ENCODE peak calls at places on chromosomes 5 and 9, in five cellular contexts. One of them, this sample, is unnamed.

GRCh38 chr5:61274561-61274960 is 57.5 kb upstream of the ZSWIM6 start:
- DNase-seq in nephron progenitor cell: no peak
- DNase-seq in tibial artery: no peak
- DNase-seq in fibroblast of mammary gland: peak; percentile 34
- DNase-seq in body of pancreas: no peak
- DNase-seq in this sample: no peak

GRCh38 chr9:8734760-8735159 is 935.2 kb upstream of the DMAC1 start:
- DNase-seq in nephron progenitor cell: no peak
- DNase-seq in tibial artery: no peak
- DNase-seq in fibroblast of mammary gland: no peak
- DNase-seq in body of pancreas: no peak
- DNase-seq in this sample: no peak

GRCh38 chr9:126652140-126652558 is 38.4 kb downstream of the LMX1B start:
- DNase-seq in nephron progenitor cell: peak; percentile 70
- DNase-seq in tibial artery: no peak
- DNase-seq in fibroblast of mammary gland: no peak
- DNase-seq in body of pancreas: peak; percentile 44
- DNase-seq in this sample: no peak

GRCh38 chr9:114518599-114519022 is 13.3 kb upstream of the WHRN start:
- DNase-seq in nephron progenitor cell: no peak
- DNase-seq in tibial artery: no peak
- DNase-seq in fibroblast of mammary gland: no peak
- DNase-seq in body of pancreas: no peak
- DNase-seq in this sample: no peak

GRCh38 chr9:121772600-121773285 is 121.3 kb downstream of the DAB2IP start:
- DNase-seq in nephron progenitor cell: no peak
- DNase-seq in tibial artery: peak; percentile 92
- DNase-seq in fibroblast of mammary gland: no peak
- DNase-seq in body of pancreas: peak; percentile 74
- DNase-seq in this sample: no peak

GRCh38 chr9:99259231-99259918 is 37.3 kb downstream of the SEC61B start:
- DNase-seq in nephron progenitor cell: peak; percentile 34
- DNase-seq in tibial artery: peak; percentile 91
- DNase-seq in fibroblast of mammary gland: peak; percentile 35
- DNase-seq in body of pancreas: peak; percentile 93
- DNase-seq in this sample: peak; percentile 17

GRCh38 chr5:176565760-176566288 is 16.7 kb downstream of the CDHR2 start:
- DNase-seq in nephron progenitor cell: no peak
- DNase-seq in tibial artery: no peak
- DNase-seq in fibroblast of mammary gland: no peak
- DNase-seq in body of pancreas: no peak
- DNase-seq in this sample: no peak

GRCh38 chr5:3594514-3595101 is 1.0 kb upstream of the IRX1 start:
- DNase-seq in nephron progenitor cell: peak; percentile 59
- DNase-seq in tibial artery: no peak
- DNase-seq in fibroblast of mammary gland: peak; percentile 14
- DNase-seq in body of pancreas: no peak
- DNase-seq in this sample: peak; percentile 55

GRCh38 chr9:119375892-119376291 is 6.7 kb upstream of the BRINP1 start:
- DNase-seq in nephron progenitor cell: peak; percentile 51
- DNase-seq in tibial artery: no peak
- DNase-seq in fibroblast of mammary gland: peak; percentile 43
- DNase-seq in body of pancreas: no peak
- DNase-seq in this sample: peak; percentile 33

GRCh38 chr9:37999501-38000189 is 69.4 kb downstream of the SHB start:
- DNase-seq in nephron progenitor cell: no peak
- DNase-seq in tibial artery: no peak
- DNase-seq in fibroblast of mammary gland: peak; percentile 49
- DNase-seq in body of pancreas: no peak
- DNase-seq in this sample: peak; percentile 80

GRCh38 chr5:366541-367357 is 45.2 kb downstream of the AHRR start:
- DNase-seq in nephron progenitor cell: no peak
- DNase-seq in tibial artery: peak; percentile 17
- DNase-seq in fibroblast of mammary gland: no peak
- DNase-seq in body of pancreas: no peak
- DNase-seq in this sample: no peak

GRCh38 chr5:171521219-171521633 is 101.8 kb downstream of the FGF18 start:
- DNase-seq in nephron progenitor cell: no peak
- DNase-seq in tibial artery: peak; percentile 81
- DNase-seq in fibroblast of mammary gland: peak; percentile 94
- DNase-seq in body of pancreas: no peak
- DNase-seq in this sample: peak; percentile 89

GRCh38 chr9:87193925-87194380 is 246.6 kb upstream of the GAS1 start:
- DNase-seq in nephron progenitor cell: no peak
- DNase-seq in tibial artery: no peak
- DNase-seq in fibroblast of mammary gland: peak; percentile 95
- DNase-seq in body of pancreas: no peak
- DNase-seq in this sample: peak; percentile 40

GRCh38 chr5:65121880-65122436 is 353.2 kb downstream of the CWC27 start:
- DNase-seq in nephron progenitor cell: no peak
- DNase-seq in tibial artery: no peak
- DNase-seq in fibroblast of mammary gland: peak; percentile 100
- DNase-seq in body of pancreas: no peak
- DNase-seq in this sample: peak; percentile 65

GRCh38 chr5:1543398-1544293 is 19.9 kb upstream of the LPCAT1 start:
- DNase-seq in nephron progenitor cell: no peak
- DNase-seq in tibial artery: peak; percentile 47
- DNase-seq in fibroblast of mammary gland: peak; percentile 19
- DNase-seq in body of pancreas: no peak
- DNase-seq in this sample: no peak

GRCh38 chr9:89885156-89885555 is 280.3 kb downstream of the GADD45G start:
- DNase-seq in nephron progenitor cell: no peak
- DNase-seq in tibial artery: no peak
- DNase-seq in fibroblast of mammary gland: no peak
- DNase-seq in body of pancreas: no peak
- DNase-seq in this sample: no peak

GRCh38 chr5:98763001-98763630 is 10.3 kb upstream of the RGMB start:
- DNase-seq in nephron progenitor cell: no peak
- DNase-seq in tibial artery: no peak
- DNase-seq in fibroblast of mammary gland: peak; percentile 72
- DNase-seq in body of pancreas: no peak
- DNase-seq in this sample: no peak

GRCh38 chr5:2686725-2687124 is 64.8 kb downstream of the IRX2 start:
- DNase-seq in nephron progenitor cell: no peak
- DNase-seq in tibial artery: no peak
- DNase-seq in fibroblast of mammary gland: no peak
- DNase-seq in body of pancreas: no peak
- DNase-seq in this sample: peak; percentile 27

GRCh38 chr5:171893290-171893890 is 107.8 kb downstream of the SMIM23 start:
- DNase-seq in nephron progenitor cell: no peak
- DNase-seq in tibial artery: no peak
- DNase-seq in fibroblast of mammary gland: peak; percentile 77
- DNase-seq in body of pancreas: no peak
- DNase-seq in this sample: peak; percentile 9

GRCh38 chr9:136107155-136107952 is 11.3 kb downstream of the TMEM250 start:
- DNase-seq in nephron progenitor cell: no peak
- DNase-seq in tibial artery: no peak
- DNase-seq in fibroblast of mammary gland: no peak
- DNase-seq in body of pancreas: peak; percentile 56
- DNase-seq in this sample: no peak

GRCh38 chr9:134367796-134368490 is 41.7 kb downstream of the RXRA start:
- DNase-seq in nephron progenitor cell: no peak
- DNase-seq in tibial artery: no peak
- DNase-seq in fibroblast of mammary gland: no peak
- DNase-seq in body of pancreas: peak; percentile 53
- DNase-seq in this sample: no peak

GRCh38 chr9:114383866-114384231 is 3.9 kb downstream of the AKNA start:
- DNase-seq in nephron progenitor cell: no peak
- DNase-seq in tibial artery: no peak
- DNase-seq in fibroblast of mammary gland: no peak
- DNase-seq in body of pancreas: no peak
- DNase-seq in this sample: no peak

GRCh38 chr9:104831681-104832080 is 67.8 kb downstream of the NIPSNAP3B start:
- DNase-seq in nephron progenitor cell: no peak
- DNase-seq in tibial artery: no peak
- DNase-seq in fibroblast of mammary gland: peak; percentile 69
- DNase-seq in body of pancreas: no peak
- DNase-seq in this sample: peak; percentile 92

GRCh38 chr9:110048976-110049698 is 158.8 kb downstream of the C9orf152 start:
- DNase-seq in nephron progenitor cell: peak; percentile 38
- DNase-seq in tibial artery: peak; percentile 73
- DNase-seq in fibroblast of mammary gland: no peak
- DNase-seq in body of pancreas: peak; percentile 12
- DNase-seq in this sample: peak; percentile 43

GRCh38 chr9:32136700-32137339 is 247.6 kb upstream of the ACO1 start:
- DNase-seq in nephron progenitor cell: no peak
- DNase-seq in tibial artery: no peak
- DNase-seq in fibroblast of mammary gland: no peak
- DNase-seq in body of pancreas: no peak
- DNase-seq in this sample: peak; percentile 59
- TF ChIP-seq CTCF in nephron progenitor cell: no peak
- TF ChIP-seq CTCF in tibial artery: no peak
- TF ChIP-seq CTCF in fibroblast of mammary gland: no peak
- TF ChIP-seq CTCF in body of pancreas: no peak
- TF ChIP-seq CTCF in this sample: peak; percentile 9

GRCh38 chr5:142009886-142010285 is 2.9 kb downstream of the GNPDA1 start:
- DNase-seq in nephron progenitor cell: no peak
- DNase-seq in tibial artery: no peak
- DNase-seq in fibroblast of mammary gland: no peak
- DNase-seq in body of pancreas: no peak
- DNase-seq in this sample: no peak

GRCh38 chr5:142013734-142014495 is 1.1 kb upstream of the GNPDA1 start:
- DNase-seq in nephron progenitor cell: no peak
- DNase-seq in tibial artery: peak; percentile 73
- DNase-seq in fibroblast of mammary gland: peak; percentile 93
- DNase-seq in body of pancreas: peak; percentile 45
- DNase-seq in this sample: peak; percentile 41

GRCh38 chr5:142011572-142012185 is 1.1 kb downstream of the GNPDA1 start:
- DNase-seq in nephron progenitor cell: no peak
- DNase-seq in tibial artery: no peak
- DNase-seq in fibroblast of mammary gland: no peak
- DNase-seq in body of pancreas: no peak
- DNase-seq in this sample: no peak

GRCh38 chr5:142012792-142013388 is at the start of gene GNPDA1:
- DNase-seq in nephron progenitor cell: peak; percentile 76
- DNase-seq in tibial artery: peak; percentile 92
- DNase-seq in fibroblast of mammary gland: peak; percentile 77
- DNase-seq in body of pancreas: peak; percentile 89
- DNase-seq in this sample: peak; percentile 78

DNA sequence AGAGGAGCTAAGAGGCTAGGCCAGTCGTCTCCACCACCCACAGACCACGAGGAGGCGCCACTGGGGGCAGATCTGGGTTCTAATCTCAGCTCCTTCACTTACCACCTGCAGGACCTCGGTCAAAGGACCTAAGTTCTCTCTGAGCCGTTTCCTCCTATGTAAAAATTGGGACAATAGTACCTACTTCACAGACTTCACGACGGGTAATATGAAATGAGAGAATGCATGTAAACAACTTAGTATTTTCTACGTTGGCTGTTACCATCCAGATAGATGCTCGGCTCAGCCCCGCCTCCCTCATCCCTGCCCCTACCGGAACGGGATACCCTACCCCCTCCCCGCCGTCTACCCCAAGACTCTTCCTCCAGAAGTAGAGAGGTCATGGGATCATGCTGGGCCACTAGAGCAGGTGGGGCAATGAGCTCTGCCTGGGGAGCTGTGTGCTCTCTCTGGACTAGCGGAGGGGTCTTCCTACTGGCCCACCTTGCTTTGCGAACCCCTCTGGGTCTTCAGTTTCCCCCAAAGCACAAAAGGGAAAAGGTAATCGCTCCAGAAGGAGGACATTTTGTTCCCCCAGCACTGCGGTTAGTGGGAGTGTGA is 541 bp downstream of the GNPDA1 start:
- DNase-seq in nephron progenitor cell: peak; percentile 26
- DNase-seq in tibial artery: peak; percentile 85
- DNase-seq in fibroblast of mammary gland: peak; percentile 65
- DNase-seq in body of pancreas: peak; percentile 27
- DNase-seq in this sample: peak; percentile 30
- TF ChIP-seq CTCF in nephron progenitor cell: peak; percentile 23
- TF ChIP-seq CTCF in tibial artery: peak; percentile 29
- TF ChIP-seq CTCF in fibroblast of mammary gland: peak; percentile 61
- TF ChIP-seq CTCF in body of pancreas: peak; percentile 5
- TF ChIP-seq CTCF in this sample: peak; percentile 43

DNA sequence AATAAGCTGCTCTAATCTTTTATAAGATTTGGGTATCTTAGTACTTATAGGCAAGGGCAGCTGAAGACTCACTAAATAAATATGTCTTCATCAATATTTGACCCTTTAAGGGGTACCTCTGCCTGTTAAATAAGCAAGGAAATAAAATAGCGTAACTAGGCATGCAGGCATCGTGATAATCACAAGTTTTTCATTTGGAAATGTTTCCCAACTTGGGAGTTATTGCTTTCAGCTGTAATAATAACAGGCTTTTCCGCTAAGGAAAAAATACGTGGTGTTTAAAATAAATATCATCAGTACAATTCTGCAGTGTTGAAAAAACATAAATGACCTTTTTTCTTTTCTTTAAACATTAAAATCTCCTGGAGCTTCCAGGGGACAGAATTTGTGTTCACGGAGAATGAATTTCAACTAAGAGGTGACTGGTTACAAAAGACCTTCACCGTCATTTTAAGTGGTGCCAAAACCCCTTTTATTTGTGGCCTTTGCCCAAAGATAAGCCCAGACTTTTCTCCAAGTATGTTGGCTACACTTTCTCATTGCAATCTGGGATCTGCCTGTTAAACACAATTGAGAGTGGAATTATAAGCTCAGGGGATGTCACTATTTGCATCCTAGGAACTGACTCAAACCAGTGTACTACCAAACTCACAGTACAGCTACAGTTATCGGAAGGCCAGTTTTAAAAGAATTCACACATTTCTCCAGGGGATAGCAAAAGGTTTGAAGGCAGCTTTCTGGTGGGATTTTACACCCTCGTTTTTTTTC is 218.6 kb downstream of the FBXL7 start:
- DNase-seq in nephron progenitor cell: no peak
- DNase-seq in tibial artery: no peak
- DNase-seq in fibroblast of mammary gland: peak; percentile 23
- DNase-seq in body of pancreas: no peak
- DNase-seq in this sample: no peak
- TF ChIP-seq CTCF in nephron progenitor cell: no peak
- TF ChIP-seq CTCF in tibial artery: no peak
- TF ChIP-seq CTCF in fibroblast of mammary gland: no peak
- TF ChIP-seq CTCF in body of pancreas: no peak
- TF ChIP-seq CTCF in this sample: no peak

GRCh38 chr5:67246108-67246507 is 49.5 kb upstream of the CD180 start:
- DNase-seq in nephron progenitor cell: peak; percentile 25
- DNase-seq in tibial artery: no peak
- DNase-seq in fibroblast of mammary gland: peak; percentile 90
- DNase-seq in body of pancreas: no peak
- DNase-seq in this sample: peak; percentile 88
- TF ChIP-seq CTCF in nephron progenitor cell: peak; percentile 78
- TF ChIP-seq CTCF in tibial artery: peak; percentile 86
- TF ChIP-seq CTCF in fibroblast of mammary gland: peak; percentile 58
- TF ChIP-seq CTCF in body of pancreas: peak; percentile 77
- TF ChIP-seq CTCF in this sample: peak; percentile 49

GRCh38 chr5:100709771-100710170 is 174.6 kb downstream of the FAM174A start:
- DNase-seq in nephron progenitor cell: no peak
- DNase-seq in tibial artery: no peak
- DNase-seq in fibroblast of mammary gland: no peak
- DNase-seq in body of pancreas: no peak
- DNase-seq in this sample: no peak

GRCh38 chr5:100708625-100709171 is 173.5 kb downstream of the FAM174A start:
- DNase-seq in nephron progenitor cell: no peak
- DNase-seq in tibial artery: no peak
- DNase-seq in fibroblast of mammary gland: no peak
- DNase-seq in body of pancreas: no peak
- DNase-seq in this sample: no peak

GRCh38 chr5:100706796-100707195 is 171.6 kb downstream of the FAM174A start:
- DNase-seq in nephron progenitor cell: no peak
- DNase-seq in tibial artery: no peak
- DNase-seq in fibroblast of mammary gland: peak; percentile 35
- DNase-seq in body of pancreas: no peak
- DNase-seq in this sample: peak; percentile 65
- TF ChIP-seq CTCF in nephron progenitor cell: no peak
- TF ChIP-seq CTCF in tibial artery: peak; percentile 37
- TF ChIP-seq CTCF in fibroblast of mammary gland: peak; percentile 32
- TF ChIP-seq CTCF in body of pancreas: peak; percentile 12
- TF ChIP-seq CTCF in this sample: peak; percentile 54

GRCh38 chr5:178284095-178284675 is 51.6 kb upstream of the PHYKPL start:
- DNase-seq in nephron progenitor cell: no peak
- DNase-seq in tibial artery: no peak
- DNase-seq in fibroblast of mammary gland: peak; percentile 23
- DNase-seq in body of pancreas: no peak
- DNase-seq in this sample: peak; percentile 13
- TF ChIP-seq CTCF in nephron progenitor cell: peak; percentile 85
- TF ChIP-seq CTCF in tibial artery: peak; percentile 22
- TF ChIP-seq CTCF in fibroblast of mammary gland: peak; percentile 67
- TF ChIP-seq CTCF in body of pancreas: peak; percentile 28
- TF ChIP-seq CTCF in this sample: peak; percentile 55

This sample was measured in epithelial cell of esophagus.